ENCODE peak calls at places on chromosomes 11 and 22, in seven cellular contexts. F, E, X, R, N, A and Y are unnamed samples.

GRCh38 chr11:103091024-103091423 is 936 bp downstream of the DCUN1D5 start:
- DNase-seq in F (no peak), N (peak), X (no peak), A (no peak), R (no peak), E (peak), Y (no peak)

GRCh38 chr22:49712195-49712791 is 115.4 kb downstream of the BRD1 start:
- DNase-seq in N (peak), R (no peak), E (no peak), F (no peak), A (no peak), X (no peak), Y (no peak)

GRCh38 chr11:2173761-2174160 is 2.1 kb upstream of the TH start:
- DNase-seq in F (no peak), X (no peak), E (no peak), R (no peak), N (no peak), A (no peak), Y (no peak)

GRCh38 chr22:44278234-44279058 is 34.3 kb downstream of the SHISAL1 start:
- DNase-seq in E (no peak), A (no peak), F (no peak), N (no peak), R (no peak), X (no peak), Y (no peak)

GRCh38 chr11:59523541-59523940 is 12.2 kb downstream of the OR4D9 start:
- DNase-seq in E (peak), X (no peak), F (no peak), A (no peak), N (peak), R (no peak), Y (no peak)

GRCh38 chr11:71342116-71342515 is 89.7 kb upstream of the SHANK2 start:
- DNase-seq in E (no peak), X (no peak), R (no peak), N (no peak), F (no peak), A (no peak), Y (no peak)

GRCh38 chr11:92272651-92273050 is 48.0 kb downstream of the FAT3 start:
- DNase-seq in R (no peak), N (no peak), A (no peak), F (no peak), E (no peak), X (no peak), Y (no peak)

GRCh38 chr22:48536691-48537591 is 1290.7 kb downstream of the BRD1 start:
- DNase-seq in R (peak), F (no peak), A (no peak), E (no peak), N (no peak), X (peak), Y (no peak)

GRCh38 chr22:30180616-30181015 is 65.9 kb downstream of the LIF start:
- DNase-seq in F (no peak), X (no peak), N (no peak), R (no peak), E (no peak), A (no peak), Y (no peak)

GRCh38 chr11:17774232-17775034 is 39.9 kb downstream of the KCNC1 start:
- DNase-seq in A (no peak), E (no peak), F (no peak), N (no peak), R (no peak), X (no peak), Y (no peak)

GRCh38 chr22:19522190-19522880 is 1.9 kb downstream of the CLDN5 start:
- DNase-seq in A (peak), N (no peak), E (no peak), F (no peak), X (no peak), R (no peak), Y (no peak)

GRCh38 chr22:19524170-19525115 is at the start of gene CLDN5:
- DNase-seq in R (no peak), E (no peak), X (no peak), N (no peak), A (peak), F (no peak), Y (no peak)

GRCh38 chr22:19520566-19521305 is 3.5 kb downstream of the CLDN5 start:
- DNase-seq in E (no peak), X (no peak), N (no peak), R (no peak), A (peak), F (no peak), Y (no peak)

GRCh38 chr22:19523240-19524169 is 705 bp downstream of the CLDN5 start:
- DNase-seq in R (no peak), A (peak), X (no peak), F (no peak), N (no peak), E (no peak), Y (no peak)

GRCh38 chr22:19522881-19523239 is 1.4 kb downstream of the CLDN5 start:
- DNase-seq in F (no peak), A (peak), E (no peak), N (no peak), R (no peak), X (no peak), Y (no peak)
- TF ChIP-seq EP300 in F (no peak), A (no peak), E (no peak), N (no peak), R (no peak), X (no peak), Y (no peak)

DNA sequence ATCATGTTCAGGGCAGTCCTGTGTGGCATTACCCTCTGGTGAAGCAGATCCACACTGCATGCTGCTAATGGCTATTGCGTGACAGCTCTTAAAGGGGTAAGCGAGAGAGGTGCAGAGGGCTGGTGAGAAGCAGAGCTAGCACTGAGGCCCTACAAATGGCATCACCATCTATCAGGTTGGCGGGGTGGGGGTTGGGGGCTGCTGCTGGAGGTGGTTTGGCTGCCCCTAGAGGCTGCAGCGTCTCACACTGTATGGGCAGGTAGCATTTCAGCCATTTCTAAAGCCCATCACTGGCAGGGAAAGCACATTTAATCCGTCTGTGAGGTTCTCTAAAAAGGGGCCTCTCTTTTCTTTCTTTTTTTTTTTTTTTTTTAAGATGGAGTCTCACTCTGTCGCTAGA is 16.8 kb upstream of the TMA7B start:
- DNase-seq in N (no peak), E (no peak), A (no peak), R (no peak), X (no peak), F (no peak), Y (no peak)
- TF ChIP-seq CTCF in N (peak), E (no peak), A (no peak), R (no peak), X (no peak), F (peak), Y (no peak)

GRCh38 chr22:17631076-17631565 is 2.6 kb upstream of the ATP6V1E1 start:
- DNase-seq in X (no peak), F (no peak), E (no peak), N (no peak), A (no peak), R (no peak), Y (no peak)

GRCh38 chr22:17629167-17629489 is 579 bp upstream of the ATP6V1E1 start:
- DNase-seq in E (no peak), R (no peak), F (no peak), N (no peak), X (no peak), A (no peak), Y (no peak)

GRCh38 chr22:17627961-17628303 is 617 bp downstream of the ATP6V1E1 start:
- DNase-seq in X (no peak), F (no peak), E (no peak), A (no peak), N (no peak), R (no peak), Y (no peak)

GRCh38 chr22:17629646-17630045 is 1.1 kb upstream of the ATP6V1E1 start:
- DNase-seq in R (no peak), X (no peak), N (no peak), A (no peak), F (no peak), E (no peak), Y (no peak)

GRCh38 chr22:17628304-17629166 is at the start of gene ATP6V1E1:
- DNase-seq in E (peak), R (peak), F (peak), X (peak), A (peak), N (peak), Y (peak)
- TF ChIP-seq EP300 in E (no peak), R (no peak), F (no peak), X (peak), A (peak), N (peak), Y (no peak)

DNA sequence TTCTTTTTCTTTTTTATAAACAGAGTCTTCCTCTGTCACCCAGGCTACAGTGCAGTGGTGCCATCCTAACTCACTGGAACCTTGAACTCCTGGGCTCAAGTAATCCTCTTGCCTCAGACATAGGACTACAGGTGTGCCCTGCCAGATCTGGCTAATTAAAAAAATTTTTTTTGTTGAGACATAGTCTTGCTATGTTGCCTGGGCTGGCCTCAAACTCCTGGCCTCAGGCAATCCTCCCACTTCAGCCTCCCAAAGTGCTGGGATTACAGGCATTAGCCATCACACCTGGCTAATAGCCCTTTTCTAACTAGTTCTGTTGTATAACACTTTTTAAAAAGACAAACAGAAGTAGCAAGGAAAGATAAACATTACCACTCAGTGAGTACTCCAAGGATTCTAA is 57.4 kb downstream of the CSTF3 start:
- DNase-seq in A (no peak), N (no peak), R (no peak), E (no peak), F (no peak), X (no peak), Y (no peak)
- TF ChIP-seq CTCF in A (no peak), N (no peak), R (no peak), E (no peak), F (no peak), X (no peak), Y (no peak)

GRCh38 chr11:18791175-18792065 is at the start of gene PTPN5:
- DNase-seq in E (peak), X (no peak), R (no peak), A (no peak), F (no peak), N (no peak), Y (no peak)
- TF ChIP-seq EP300 in E (no peak), X (no peak), R (no peak), A (no peak), F (no peak), N (no peak), Y (no peak)